ENCODE peak calls at places on chromosomes 3 and 15, in ten cellular contexts. One of them, this sample, is unnamed.

GRCh38 chr15:57375827-57376694 is at the start of gene CGNL1:
- DNase-seq in activated CD4-positive, alpha-beta T cell treated with anti-CD3 and anti-CD28 coated beads, Interleukin-2, amount 50 U/mL, for 1 hour: no peak
- DNase-seq in foreskin fibroblast: no peak
- DNase-seq in effector memory CD8-positive, alpha-beta T cell: no peak
- DNase-seq in GM13976: peak
- DNase-seq in stimulated activated CD8-positive, alpha-beta memory T cell treated with anti-CD3 and anti-CD28 coated beads, Interleukin-15, amount 100 ng/mL, for 4 hours: no peak
- DNase-seq in fibroblast of the conjunctiva: no peak
- DNase-seq in fibroblast of pulmonary artery: peak
- DNase-seq in Right ventricle myocardium superior: peak
- DNase-seq in left cardiac atrium: peak
- DNase-seq in this sample: peak

GRCh38 chr3:12885585-12885934 is 44.2 kb upstream of the RPL32 start:
- DNase-seq in activated CD4-positive, alpha-beta T cell treated with anti-CD3 and anti-CD28 coated beads, Interleukin-2, amount 50 U/mL, for 1 hour: no peak
- DNase-seq in foreskin fibroblast: no peak
- DNase-seq in effector memory CD8-positive, alpha-beta T cell: no peak
- DNase-seq in GM13976: no peak
- DNase-seq in stimulated activated CD8-positive, alpha-beta memory T cell treated with anti-CD3 and anti-CD28 coated beads, Interleukin-15, amount 100 ng/mL, for 4 hours: no peak
- DNase-seq in fibroblast of the conjunctiva: no peak
- DNase-seq in fibroblast of pulmonary artery: no peak
- DNase-seq in Right ventricle myocardium superior: no peak
- DNase-seq in left cardiac atrium: no peak
- DNase-seq in this sample: no peak

GRCh38 chr15:59688383-59688887 is 685 bp downstream of the BNIP2 start:
- DNase-seq in activated CD4-positive, alpha-beta T cell treated with anti-CD3 and anti-CD28 coated beads, Interleukin-2, amount 50 U/mL, for 1 hour: peak
- DNase-seq in foreskin fibroblast: peak
- DNase-seq in effector memory CD8-positive, alpha-beta T cell: peak
- DNase-seq in GM13976: peak
- DNase-seq in stimulated activated CD8-positive, alpha-beta memory T cell treated with anti-CD3 and anti-CD28 coated beads, Interleukin-15, amount 100 ng/mL, for 4 hours: no peak
- DNase-seq in fibroblast of the conjunctiva: peak
- DNase-seq in fibroblast of pulmonary artery: peak
- DNase-seq in Right ventricle myocardium superior: no peak
- DNase-seq in left cardiac atrium: no peak
- DNase-seq in this sample: peak

GRCh38 chr3:34132069-34132677 is 333.7 kb downstream of the PDCD6IP start:
- DNase-seq in activated CD4-positive, alpha-beta T cell treated with anti-CD3 and anti-CD28 coated beads, Interleukin-2, amount 50 U/mL, for 1 hour: no peak
- DNase-seq in foreskin fibroblast: no peak
- DNase-seq in effector memory CD8-positive, alpha-beta T cell: no peak
- DNase-seq in GM13976: no peak
- DNase-seq in stimulated activated CD8-positive, alpha-beta memory T cell treated with anti-CD3 and anti-CD28 coated beads, Interleukin-15, amount 100 ng/mL, for 4 hours: no peak
- DNase-seq in fibroblast of the conjunctiva: no peak
- DNase-seq in fibroblast of pulmonary artery: peak
- DNase-seq in Right ventricle myocardium superior: peak
- DNase-seq in left cardiac atrium: peak
- DNase-seq in this sample: no peak

GRCh38 chr3:8621141-8621540 is 23.5 kb downstream of the SSUH2 start:
- DNase-seq in activated CD4-positive, alpha-beta T cell treated with anti-CD3 and anti-CD28 coated beads, Interleukin-2, amount 50 U/mL, for 1 hour: no peak
- DNase-seq in foreskin fibroblast: no peak
- DNase-seq in effector memory CD8-positive, alpha-beta T cell: no peak
- DNase-seq in GM13976: no peak
- DNase-seq in stimulated activated CD8-positive, alpha-beta memory T cell treated with anti-CD3 and anti-CD28 coated beads, Interleukin-15, amount 100 ng/mL, for 4 hours: no peak
- DNase-seq in fibroblast of the conjunctiva: no peak
- DNase-seq in fibroblast of pulmonary artery: no peak
- DNase-seq in Right ventricle myocardium superior: no peak
- DNase-seq in left cardiac atrium: no peak
- DNase-seq in this sample: no peak

GRCh38 chr3:15795563-15796308 is 2.0 kb downstream of the ANKRD28 start:
- DNase-seq in activated CD4-positive, alpha-beta T cell treated with anti-CD3 and anti-CD28 coated beads, Interleukin-2, amount 50 U/mL, for 1 hour: no peak
- DNase-seq in foreskin fibroblast: no peak
- DNase-seq in effector memory CD8-positive, alpha-beta T cell: no peak
- DNase-seq in GM13976: no peak
- DNase-seq in stimulated activated CD8-positive, alpha-beta memory T cell treated with anti-CD3 and anti-CD28 coated beads, Interleukin-15, amount 100 ng/mL, for 4 hours: no peak
- DNase-seq in fibroblast of the conjunctiva: peak
- DNase-seq in fibroblast of pulmonary artery: peak
- DNase-seq in Right ventricle myocardium superior: no peak
- DNase-seq in left cardiac atrium: no peak
- DNase-seq in this sample: no peak

GRCh38 chr3:37324752-37325407 is 150.5 kb upstream of the LRRFIP2 start:
- DNase-seq in activated CD4-positive, alpha-beta T cell treated with anti-CD3 and anti-CD28 coated beads, Interleukin-2, amount 50 U/mL, for 1 hour: no peak
- DNase-seq in foreskin fibroblast: no peak
- DNase-seq in effector memory CD8-positive, alpha-beta T cell: no peak
- DNase-seq in GM13976: no peak
- DNase-seq in stimulated activated CD8-positive, alpha-beta memory T cell treated with anti-CD3 and anti-CD28 coated beads, Interleukin-15, amount 100 ng/mL, for 4 hours: no peak
- DNase-seq in fibroblast of the conjunctiva: peak
- DNase-seq in fibroblast of pulmonary artery: peak
- DNase-seq in Right ventricle myocardium superior: no peak
- DNase-seq in left cardiac atrium: no peak
- DNase-seq in this sample: no peak

GRCh38 chr3:58306662-58307286 is 454 bp downstream of the HTD2 start:
- DNase-seq in activated CD4-positive, alpha-beta T cell treated with anti-CD3 and anti-CD28 coated beads, Interleukin-2, amount 50 U/mL, for 1 hour: peak
- DNase-seq in foreskin fibroblast: no peak
- DNase-seq in effector memory CD8-positive, alpha-beta T cell: peak
- DNase-seq in GM13976: peak
- DNase-seq in stimulated activated CD8-positive, alpha-beta memory T cell treated with anti-CD3 and anti-CD28 coated beads, Interleukin-15, amount 100 ng/mL, for 4 hours: no peak
- DNase-seq in fibroblast of the conjunctiva: no peak
- DNase-seq in fibroblast of pulmonary artery: peak
- DNase-seq in Right ventricle myocardium superior: peak
- DNase-seq in left cardiac atrium: peak
- DNase-seq in this sample: peak

GRCh38 chr3:105972069-105972468 is 103.3 kb upstream of the CBLB start:
- DNase-seq in activated CD4-positive, alpha-beta T cell treated with anti-CD3 and anti-CD28 coated beads, Interleukin-2, amount 50 U/mL, for 1 hour: no peak
- DNase-seq in foreskin fibroblast: no peak
- DNase-seq in effector memory CD8-positive, alpha-beta T cell: no peak
- DNase-seq in GM13976: no peak
- DNase-seq in stimulated activated CD8-positive, alpha-beta memory T cell treated with anti-CD3 and anti-CD28 coated beads, Interleukin-15, amount 100 ng/mL, for 4 hours: no peak
- DNase-seq in fibroblast of the conjunctiva: no peak
- DNase-seq in fibroblast of pulmonary artery: no peak
- DNase-seq in Right ventricle myocardium superior: no peak
- DNase-seq in left cardiac atrium: no peak
- DNase-seq in this sample: no peak

GRCh38 chr15:99452010-99452409 is 113.8 kb upstream of the MEF2A start:
- DNase-seq in activated CD4-positive, alpha-beta T cell treated with anti-CD3 and anti-CD28 coated beads, Interleukin-2, amount 50 U/mL, for 1 hour: no peak
- DNase-seq in foreskin fibroblast: no peak
- DNase-seq in effector memory CD8-positive, alpha-beta T cell: no peak
- DNase-seq in GM13976: no peak
- DNase-seq in stimulated activated CD8-positive, alpha-beta memory T cell treated with anti-CD3 and anti-CD28 coated beads, Interleukin-15, amount 100 ng/mL, for 4 hours: no peak
- DNase-seq in fibroblast of the conjunctiva: no peak
- DNase-seq in fibroblast of pulmonary artery: no peak
- DNase-seq in Right ventricle myocardium superior: no peak
- DNase-seq in left cardiac atrium: no peak
- DNase-seq in this sample: no peak

GRCh38 chr15:74403590-74403919 is 30.2 kb downstream of the SEMA7A start:
- DNase-seq in activated CD4-positive, alpha-beta T cell treated with anti-CD3 and anti-CD28 coated beads, Interleukin-2, amount 50 U/mL, for 1 hour: no peak
- DNase-seq in foreskin fibroblast: no peak
- DNase-seq in effector memory CD8-positive, alpha-beta T cell: no peak
- DNase-seq in GM13976: no peak
- DNase-seq in stimulated activated CD8-positive, alpha-beta memory T cell treated with anti-CD3 and anti-CD28 coated beads, Interleukin-15, amount 100 ng/mL, for 4 hours: no peak
- DNase-seq in fibroblast of the conjunctiva: no peak
- DNase-seq in fibroblast of pulmonary artery: no peak
- DNase-seq in Right ventricle myocardium superior: no peak
- DNase-seq in left cardiac atrium: no peak
- DNase-seq in this sample: no peak

GRCh38 chr3:31532587-31533168 is at the start of gene STT3B:
- DNase-seq in activated CD4-positive, alpha-beta T cell treated with anti-CD3 and anti-CD28 coated beads, Interleukin-2, amount 50 U/mL, for 1 hour: peak
- DNase-seq in foreskin fibroblast: peak
- DNase-seq in effector memory CD8-positive, alpha-beta T cell: peak
- DNase-seq in GM13976: peak
- DNase-seq in stimulated activated CD8-positive, alpha-beta memory T cell treated with anti-CD3 and anti-CD28 coated beads, Interleukin-15, amount 100 ng/mL, for 4 hours: peak
- DNase-seq in fibroblast of the conjunctiva: peak
- DNase-seq in fibroblast of pulmonary artery: peak
- DNase-seq in Right ventricle myocardium superior: peak
- DNase-seq in left cardiac atrium: peak
- DNase-seq in this sample: peak

GRCh38 chr3:173826901-173827609 is 429.5 kb downstream of the NLGN1 start:
- DNase-seq in activated CD4-positive, alpha-beta T cell treated with anti-CD3 and anti-CD28 coated beads, Interleukin-2, amount 50 U/mL, for 1 hour: no peak
- DNase-seq in foreskin fibroblast: peak
- DNase-seq in effector memory CD8-positive, alpha-beta T cell: no peak
- DNase-seq in GM13976: no peak
- DNase-seq in stimulated activated CD8-positive, alpha-beta memory T cell treated with anti-CD3 and anti-CD28 coated beads, Interleukin-15, amount 100 ng/mL, for 4 hours: no peak
- DNase-seq in fibroblast of the conjunctiva: no peak
- DNase-seq in fibroblast of pulmonary artery: peak
- DNase-seq in Right ventricle myocardium superior: no peak
- DNase-seq in left cardiac atrium: no peak
- DNase-seq in this sample: peak

GRCh38 chr3:141067559-141067958 is 16.4 kb downstream of the SPSB4 start:
- DNase-seq in activated CD4-positive, alpha-beta T cell treated with anti-CD3 and anti-CD28 coated beads, Interleukin-2, amount 50 U/mL, for 1 hour: no peak
- DNase-seq in foreskin fibroblast: no peak
- DNase-seq in effector memory CD8-positive, alpha-beta T cell: no peak
- DNase-seq in GM13976: no peak
- DNase-seq in stimulated activated CD8-positive, alpha-beta memory T cell treated with anti-CD3 and anti-CD28 coated beads, Interleukin-15, amount 100 ng/mL, for 4 hours: no peak
- DNase-seq in fibroblast of the conjunctiva: no peak
- DNase-seq in fibroblast of pulmonary artery: no peak
- DNase-seq in Right ventricle myocardium superior: no peak
- DNase-seq in left cardiac atrium: no peak
- DNase-seq in this sample: no peak

GRCh38 chr3:20984594-20985207 is 766.3 kb downstream of the ZNF385D start:
- DNase-seq in activated CD4-positive, alpha-beta T cell treated with anti-CD3 and anti-CD28 coated beads, Interleukin-2, amount 50 U/mL, for 1 hour: no peak
- DNase-seq in foreskin fibroblast: no peak
- DNase-seq in effector memory CD8-positive, alpha-beta T cell: no peak
- DNase-seq in GM13976: no peak
- DNase-seq in stimulated activated CD8-positive, alpha-beta memory T cell treated with anti-CD3 and anti-CD28 coated beads, Interleukin-15, amount 100 ng/mL, for 4 hours: no peak
- DNase-seq in fibroblast of the conjunctiva: no peak
- DNase-seq in fibroblast of pulmonary artery: no peak
- DNase-seq in Right ventricle myocardium superior: no peak
- DNase-seq in left cardiac atrium: no peak
- DNase-seq in this sample: no peak

GRCh38 chr3:187325632-187326031 is 34.1 kb upstream of the MASP1 start:
- DNase-seq in activated CD4-positive, alpha-beta T cell treated with anti-CD3 and anti-CD28 coated beads, Interleukin-2, amount 50 U/mL, for 1 hour: no peak
- DNase-seq in foreskin fibroblast: no peak
- DNase-seq in effector memory CD8-positive, alpha-beta T cell: no peak
- DNase-seq in GM13976: no peak
- DNase-seq in stimulated activated CD8-positive, alpha-beta memory T cell treated with anti-CD3 and anti-CD28 coated beads, Interleukin-15, amount 100 ng/mL, for 4 hours: no peak
- DNase-seq in fibroblast of the conjunctiva: no peak
- DNase-seq in fibroblast of pulmonary artery: no peak
- DNase-seq in Right ventricle myocardium superior: no peak
- DNase-seq in left cardiac atrium: no peak
- DNase-seq in this sample: no peak

GRCh38 chr3:57893156-57893555 is 115.1 kb upstream of the FLNB start:
- DNase-seq in activated CD4-positive, alpha-beta T cell treated with anti-CD3 and anti-CD28 coated beads, Interleukin-2, amount 50 U/mL, for 1 hour: no peak
- DNase-seq in foreskin fibroblast: no peak
- DNase-seq in effector memory CD8-positive, alpha-beta T cell: no peak
- DNase-seq in GM13976: no peak
- DNase-seq in stimulated activated CD8-positive, alpha-beta memory T cell treated with anti-CD3 and anti-CD28 coated beads, Interleukin-15, amount 100 ng/mL, for 4 hours: no peak
- DNase-seq in fibroblast of the conjunctiva: no peak
- DNase-seq in fibroblast of pulmonary artery: no peak
- DNase-seq in Right ventricle myocardium superior: no peak
- DNase-seq in left cardiac atrium: no peak
- DNase-seq in this sample: no peak

GRCh38 chr3:120100711-120101110 is 6.5 kb upstream of the GSK3B start:
- DNase-seq in activated CD4-positive, alpha-beta T cell treated with anti-CD3 and anti-CD28 coated beads, Interleukin-2, amount 50 U/mL, for 1 hour: no peak
- DNase-seq in foreskin fibroblast: no peak
- DNase-seq in effector memory CD8-positive, alpha-beta T cell: no peak
- DNase-seq in GM13976: no peak
- DNase-seq in stimulated activated CD8-positive, alpha-beta memory T cell treated with anti-CD3 and anti-CD28 coated beads, Interleukin-15, amount 100 ng/mL, for 4 hours: no peak
- DNase-seq in fibroblast of the conjunctiva: no peak
- DNase-seq in fibroblast of pulmonary artery: no peak
- DNase-seq in Right ventricle myocardium superior: no peak
- DNase-seq in left cardiac atrium: no peak
- DNase-seq in this sample: peak

GRCh38 chr3:54917172-54917571 is 10.7 kb downstream of the LRTM1 start:
- DNase-seq in activated CD4-positive, alpha-beta T cell treated with anti-CD3 and anti-CD28 coated beads, Interleukin-2, amount 50 U/mL, for 1 hour: no peak
- DNase-seq in foreskin fibroblast: peak
- DNase-seq in effector memory CD8-positive, alpha-beta T cell: no peak
- DNase-seq in GM13976: no peak
- DNase-seq in stimulated activated CD8-positive, alpha-beta memory T cell treated with anti-CD3 and anti-CD28 coated beads, Interleukin-15, amount 100 ng/mL, for 4 hours: no peak
- DNase-seq in fibroblast of the conjunctiva: peak
- DNase-seq in fibroblast of pulmonary artery: no peak
- DNase-seq in Right ventricle myocardium superior: no peak
- DNase-seq in left cardiac atrium: no peak
- DNase-seq in this sample: no peak

GRCh38 chr3:4426261-4426781 is 40.7 kb downstream of the SUMF1 start:
- DNase-seq in activated CD4-positive, alpha-beta T cell treated with anti-CD3 and anti-CD28 coated beads, Interleukin-2, amount 50 U/mL, for 1 hour: no peak
- DNase-seq in foreskin fibroblast: no peak
- DNase-seq in effector memory CD8-positive, alpha-beta T cell: no peak
- DNase-seq in GM13976: no peak
- DNase-seq in stimulated activated CD8-positive, alpha-beta memory T cell treated with anti-CD3 and anti-CD28 coated beads, Interleukin-15, amount 100 ng/mL, for 4 hours: no peak
- DNase-seq in fibroblast of the conjunctiva: no peak
- DNase-seq in fibroblast of pulmonary artery: peak
- DNase-seq in Right ventricle myocardium superior: no peak
- DNase-seq in left cardiac atrium: no peak
- DNase-seq in this sample: no peak

GRCh38 chr15:87099916-87100315 is 1020.2 kb downstream of the AGBL1 start:
- DNase-seq in activated CD4-positive, alpha-beta T cell treated with anti-CD3 and anti-CD28 coated beads, Interleukin-2, amount 50 U/mL, for 1 hour: no peak
- DNase-seq in foreskin fibroblast: no peak
- DNase-seq in effector memory CD8-positive, alpha-beta T cell: no peak
- DNase-seq in GM13976: no peak
- DNase-seq in stimulated activated CD8-positive, alpha-beta memory T cell treated with anti-CD3 and anti-CD28 coated beads, Interleukin-15, amount 100 ng/mL, for 4 hours: no peak
- DNase-seq in fibroblast of the conjunctiva: no peak
- DNase-seq in fibroblast of pulmonary artery: no peak
- DNase-seq in Right ventricle myocardium superior: no peak
- DNase-seq in left cardiac atrium: no peak
- DNase-seq in this sample: no peak

GRCh38 chr3:72494076-72495000 is 353.9 kb downstream of the SHQ1 start:
- DNase-seq in activated CD4-positive, alpha-beta T cell treated with anti-CD3 and anti-CD28 coated beads, Interleukin-2, amount 50 U/mL, for 1 hour: no peak
- DNase-seq in foreskin fibroblast: no peak
- DNase-seq in effector memory CD8-positive, alpha-beta T cell: no peak
- DNase-seq in GM13976: no peak
- DNase-seq in stimulated activated CD8-positive, alpha-beta memory T cell treated with anti-CD3 and anti-CD28 coated beads, Interleukin-15, amount 100 ng/mL, for 4 hours: no peak
- DNase-seq in fibroblast of the conjunctiva: peak
- DNase-seq in fibroblast of pulmonary artery: peak
- DNase-seq in Right ventricle myocardium superior: no peak
- DNase-seq in left cardiac atrium: no peak
- DNase-seq in this sample: peak

GRCh38 chr3:17182158-17182557 is 297.4 kb downstream of the PLCL2 start:
- DNase-seq in activated CD4-positive, alpha-beta T cell treated with anti-CD3 and anti-CD28 coated beads, Interleukin-2, amount 50 U/mL, for 1 hour: no peak
- DNase-seq in foreskin fibroblast: no peak
- DNase-seq in effector memory CD8-positive, alpha-beta T cell: no peak
- DNase-seq in GM13976: no peak
- DNase-seq in stimulated activated CD8-positive, alpha-beta memory T cell treated with anti-CD3 and anti-CD28 coated beads, Interleukin-15, amount 100 ng/mL, for 4 hours: no peak
- DNase-seq in fibroblast of the conjunctiva: no peak
- DNase-seq in fibroblast of pulmonary artery: no peak
- DNase-seq in Right ventricle myocardium superior: no peak
- DNase-seq in left cardiac atrium: no peak
- DNase-seq in this sample: no peak

GRCh38 chr3:140440446-140440845 is 237.4 kb upstream of the TRIM42 start:
- DNase-seq in activated CD4-positive, alpha-beta T cell treated with anti-CD3 and anti-CD28 coated beads, Interleukin-2, amount 50 U/mL, for 1 hour: no peak
- DNase-seq in foreskin fibroblast: no peak
- DNase-seq in effector memory CD8-positive, alpha-beta T cell: no peak
- DNase-seq in GM13976: no peak
- DNase-seq in stimulated activated CD8-positive, alpha-beta memory T cell treated with anti-CD3 and anti-CD28 coated beads, Interleukin-15, amount 100 ng/mL, for 4 hours: no peak
- DNase-seq in fibroblast of the conjunctiva: no peak
- DNase-seq in fibroblast of pulmonary artery: no peak
- DNase-seq in Right ventricle myocardium superior: no peak
- DNase-seq in left cardiac atrium: no peak
- DNase-seq in this sample: no peak

GRCh38 chr3:64995857-64996564 is 308.2 kb upstream of the ADAMTS9 start:
- DNase-seq in activated CD4-positive, alpha-beta T cell treated with anti-CD3 and anti-CD28 coated beads, Interleukin-2, amount 50 U/mL, for 1 hour: no peak
- DNase-seq in foreskin fibroblast: no peak
- DNase-seq in effector memory CD8-positive, alpha-beta T cell: no peak
- DNase-seq in GM13976: no peak
- DNase-seq in stimulated activated CD8-positive, alpha-beta memory T cell treated with anti-CD3 and anti-CD28 coated beads, Interleukin-15, amount 100 ng/mL, for 4 hours: no peak
- DNase-seq in fibroblast of the conjunctiva: no peak
- DNase-seq in fibroblast of pulmonary artery: peak
- DNase-seq in Right ventricle myocardium superior: no peak
- DNase-seq in left cardiac atrium: no peak
- DNase-seq in this sample: no peak

GRCh38 chr3:194488007-194488742 is 1.4 kb upstream of the ATP13A3 start:
- DNase-seq in activated CD4-positive, alpha-beta T cell treated with anti-CD3 and anti-CD28 coated beads, Interleukin-2, amount 50 U/mL, for 1 hour: no peak
- DNase-seq in foreskin fibroblast: no peak
- DNase-seq in effector memory CD8-positive, alpha-beta T cell: no peak
- DNase-seq in GM13976: peak
- DNase-seq in stimulated activated CD8-positive, alpha-beta memory T cell treated with anti-CD3 and anti-CD28 coated beads, Interleukin-15, amount 100 ng/mL, for 4 hours: no peak
- DNase-seq in fibroblast of the conjunctiva: no peak
- DNase-seq in fibroblast of pulmonary artery: peak
- DNase-seq in Right ventricle myocardium superior: peak
- DNase-seq in left cardiac atrium: peak
- DNase-seq in this sample: no peak

GRCh38 chr3:50648297-50648696 is 26.4 kb upstream of the DOCK3 start:
- DNase-seq in activated CD4-positive, alpha-beta T cell treated with anti-CD3 and anti-CD28 coated beads, Interleukin-2, amount 50 U/mL, for 1 hour: no peak
- DNase-seq in foreskin fibroblast: no peak
- DNase-seq in effector memory CD8-positive, alpha-beta T cell: no peak
- DNase-seq in GM13976: no peak
- DNase-seq in stimulated activated CD8-positive, alpha-beta memory T cell treated with anti-CD3 and anti-CD28 coated beads, Interleukin-15, amount 100 ng/mL, for 4 hours: no peak
- DNase-seq in fibroblast of the conjunctiva: no peak
- DNase-seq in fibroblast of pulmonary artery: no peak
- DNase-seq in Right ventricle myocardium superior: no peak
- DNase-seq in left cardiac atrium: no peak
- DNase-seq in this sample: no peak

GRCh38 chr3:57557088-57557537 is 1.0 kb downstream of the PDE12 start:
- DNase-seq in activated CD4-positive, alpha-beta T cell treated with anti-CD3 and anti-CD28 coated beads, Interleukin-2, amount 50 U/mL, for 1 hour: peak
- DNase-seq in foreskin fibroblast: peak
- DNase-seq in effector memory CD8-positive, alpha-beta T cell: peak
- DNase-seq in GM13976: peak
- DNase-seq in stimulated activated CD8-positive, alpha-beta memory T cell treated with anti-CD3 and anti-CD28 coated beads, Interleukin-15, amount 100 ng/mL, for 4 hours: no peak
- DNase-seq in fibroblast of the conjunctiva: no peak
- DNase-seq in fibroblast of pulmonary artery: peak
- DNase-seq in Right ventricle myocardium superior: no peak
- DNase-seq in left cardiac atrium: no peak
- DNase-seq in this sample: peak

This sample was measured in hepatic stellate cell.